ENCODE peak calls at places on chromosomes 11 and 22, in four cellular contexts. U, K, M and S are unnamed samples.

GRCh38 chr22:25970348-25970995 is 198.8 kb upstream of the SEZ6L start:
- DNase-seq in U (no peak), M (no peak), K (no peak), S (peak)

GRCh38 chr22:38861927-38862326 is 10.1 kb downstream of the CBX6 start:
- DNase-seq in U (no peak), K (no peak), M (no peak), S (peak)

GRCh38 chr11:20005747-20006146 is 154.5 kb downstream of the DBX1 start:
- DNase-seq in U (no peak), M (no peak), K (no peak), S (no peak)

GRCh38 chr11:12592283-12592682 is 81.9 kb upstream of the TEAD1 start:
- DNase-seq in M (no peak), U (no peak), K (no peak), S (no peak)

GRCh38 chr22:39448205-39449054 is 8.4 kb upstream of the MGAT3 start:
- DNase-seq in K (no peak), M (no peak), U (no peak), S (no peak)

GRCh38 chr22:44938886-44939285 is 70.9 kb downstream of the PHF21B start:
- DNase-seq in M (no peak), U (no peak), K (no peak), S (no peak)

GRCh38 chr11:103326070-103326794 is 217.0 kb downstream of the DYNC2H1 start:
- DNase-seq in K (peak), U (peak), M (peak), S (peak)

GRCh38 chr11:65821107-65821506 is 12.7 kb upstream of the SNX32 start:
- DNase-seq in K (no peak), M (no peak), U (no peak), S (no peak)

GRCh38 chr11:96149743-96150555 is 193.0 kb downstream of the MAML2 start:
- DNase-seq in M (peak), K (no peak), U (peak), S (no peak)

GRCh38 chr11:63985812-63986155 is 454 bp upstream of the OTUB1 start:
- DNase-seq in U (no peak), K (no peak), M (no peak), S (no peak)

GRCh38 chr11:115112779-115113178 is 391.4 kb downstream of the CADM1 start:
- DNase-seq in M (no peak), K (no peak), U (no peak), S (no peak)

GRCh38 chr11:33652001-33652400 is 48.6 kb downstream of the C11orf91 start:
- DNase-seq in M (no peak), K (no peak), U (peak), S (no peak)

GRCh38 chr11:131816046-131816445 is 445.6 kb downstream of the NTM start:
- DNase-seq in M (no peak), K (no peak), U (no peak), S (no peak)

GRCh38 chr11:72738199-72739141 is 13.7 kb downstream of the ARAP1 start:
- DNase-seq in M (peak), K (no peak), U (peak), S (no peak)

GRCh38 chr22:32206774-32207758 is 2.2 kb upstream of the RFPL2 start:
- DNase-seq in M (peak), K (peak), U (no peak), S (peak)

GRCh38 chr11:129864811-129865210 is 30.6 kb downstream of the NFRKB start:
- DNase-seq in K (no peak), M (no peak), U (no peak), S (no peak)

GRCh38 chr22:35727436-35727835 is 9.8 kb downstream of the APOL5 start:
- DNase-seq in U (peak), K (no peak), M (no peak), S (no peak)

DNA sequence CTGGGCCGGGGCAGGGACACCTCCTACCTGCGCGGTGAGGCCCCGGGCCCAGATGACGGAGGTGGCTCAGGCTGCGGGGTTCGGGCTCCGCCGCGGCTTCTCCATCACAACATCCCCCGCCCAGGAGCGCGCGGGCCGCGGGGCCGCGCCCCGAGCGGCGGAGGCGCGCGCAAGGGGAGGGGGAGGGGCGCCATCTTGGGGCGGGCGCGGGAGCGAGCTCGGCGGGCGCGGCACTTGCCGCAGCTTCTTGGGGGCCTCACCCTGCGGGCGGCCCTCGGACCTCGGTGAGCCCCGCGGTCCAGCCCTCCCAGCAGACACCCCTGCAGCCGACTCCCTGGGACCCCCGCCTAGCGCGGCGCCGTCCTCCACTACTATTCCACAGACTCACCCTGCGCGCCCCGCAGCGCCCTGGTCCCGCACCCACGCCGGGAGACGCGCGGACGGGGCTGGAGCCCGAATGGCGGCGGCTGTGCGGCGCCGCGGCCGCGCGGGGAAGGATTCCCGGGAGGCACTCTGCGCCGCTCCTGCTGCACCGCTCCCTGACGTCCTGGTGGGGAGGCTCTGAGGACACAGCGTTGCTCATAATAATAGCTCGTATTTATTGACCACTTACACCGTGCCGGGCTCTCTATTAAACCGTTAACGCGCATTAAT is at the start of gene APBB1:
- DNase-seq in M (peak), U (peak), K (peak), S (peak)
- H3K14ac ChIP-seq in M (no peak), U (peak), K (no peak), S (no peak)

DNA sequence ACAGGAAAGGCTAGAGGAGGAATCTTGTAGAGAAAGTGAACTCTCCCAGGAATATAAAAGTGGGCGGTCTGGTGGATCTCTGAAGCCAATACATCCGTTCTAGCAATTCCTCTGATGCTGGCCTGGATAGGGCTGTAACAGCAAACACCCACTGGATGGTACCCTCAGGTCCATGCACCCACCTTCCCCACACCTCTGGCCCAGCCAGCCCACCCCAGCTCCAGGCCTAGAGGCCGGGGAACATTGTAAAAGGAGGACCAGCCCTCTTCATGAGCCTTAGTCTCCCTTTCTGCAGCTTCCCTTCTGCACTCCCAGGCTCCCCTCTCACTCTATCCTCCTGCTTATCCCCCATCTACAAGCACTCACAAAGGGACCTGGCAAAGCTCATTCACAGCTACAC is 443.9 kb downstream of the BUD13 start:
- DNase-seq in K (no peak), M (no peak), U (no peak), S (peak)
- H3K14ac ChIP-seq in K (no peak), M (no peak), U (no peak), S (no peak)

GRCh38 chr11:15379483-15379882 is 264.8 kb downstream of the INSC start:
- DNase-seq in K (no peak), M (no peak), U (no peak), S (peak)

GRCh38 chr11:15374418-15374817 is 259.7 kb downstream of the INSC start:
- DNase-seq in M (no peak), K (no peak), U (no peak), S (no peak)

DNA sequence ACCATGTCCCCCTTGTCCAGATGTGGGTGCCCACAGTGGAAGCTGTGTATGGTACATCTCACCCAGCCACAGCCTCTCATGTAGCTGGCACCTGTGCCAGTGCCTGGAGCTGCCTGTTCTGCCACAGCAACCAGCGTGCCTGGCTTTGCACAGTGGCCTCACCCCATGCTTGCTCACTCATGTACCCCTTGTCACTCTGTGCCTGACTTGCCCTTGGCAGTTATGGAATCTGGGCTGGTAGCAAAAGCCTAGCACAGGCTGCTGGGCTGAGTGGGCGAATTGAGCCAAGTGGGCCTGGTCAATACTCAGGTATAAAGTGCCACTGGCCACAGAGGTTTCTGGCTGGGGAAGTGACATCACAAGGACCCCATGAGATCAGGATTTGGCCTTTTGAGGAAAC is 264.2 kb downstream of the INSC start:
- DNase-seq in U (no peak), M (no peak), K (no peak), S (no peak)
- H3K14ac ChIP-seq in U (no peak), M (no peak), K (no peak), S (no peak)

DNA sequence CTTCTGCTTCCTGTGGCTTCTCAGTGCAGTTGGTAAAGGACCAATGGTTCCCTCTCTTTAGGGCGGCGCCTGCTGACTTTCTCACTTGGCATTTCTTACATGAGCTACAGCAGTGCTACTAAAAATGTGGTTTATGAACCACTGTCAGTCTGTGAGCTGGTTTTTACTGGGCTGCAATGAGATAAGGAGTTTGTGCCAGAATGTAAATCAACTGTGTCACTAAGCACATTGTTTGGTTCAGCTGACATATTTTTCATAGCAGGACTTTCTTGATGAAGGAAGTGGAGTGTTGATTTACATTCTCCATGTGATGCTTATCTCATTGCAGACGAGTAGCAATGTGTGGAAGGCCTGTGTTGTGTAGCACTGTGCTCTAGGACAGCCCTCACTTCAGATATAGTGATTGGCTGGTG is 463.3 kb downstream of the SOX6 start:
- DNase-seq in M (peak), U (peak), K (no peak), S (no peak)
- H3K14ac ChIP-seq in M (no peak), U (peak), K (no peak), S (no peak)

DNA sequence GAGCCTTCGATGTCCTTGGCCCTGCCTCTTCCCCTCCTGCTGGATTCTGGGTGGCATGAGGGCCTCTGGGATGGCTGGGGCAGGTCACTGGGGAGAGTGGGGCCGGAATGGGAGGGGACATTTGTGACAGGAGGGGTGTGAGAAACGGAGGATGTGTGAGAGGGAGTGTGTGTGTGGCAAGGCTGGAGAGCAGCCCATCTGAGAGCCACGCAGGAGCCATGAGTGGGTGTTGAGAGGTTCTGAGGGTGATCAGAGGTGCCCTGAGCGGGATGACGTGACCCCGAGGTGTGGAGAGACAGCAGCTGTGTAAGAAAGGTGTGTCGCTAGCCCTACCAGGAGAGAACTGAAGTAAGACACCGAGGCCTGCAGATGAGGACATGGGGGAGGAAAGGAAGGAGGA is 173.8 kb downstream of the CEP164 start:
- DNase-seq in M (no peak), U (no peak), K (no peak), S (no peak)
- H3K14ac ChIP-seq in M (no peak), U (no peak), K (no peak), S (peak)

GRCh38 chr11:61832207-61832606 is 4.1 kb downstream of the FADS2 start:
- DNase-seq in M (no peak), K (no peak), U (no peak), S (no peak)
- H3K14ac ChIP-seq in M (no peak), K (no peak), U (no peak), S (no peak)

GRCh38 chr11:118310271-118310670 is 5.7 kb downstream of the CD3E start:
- DNase-seq in M (no peak), U (no peak), K (no peak), S (no peak)

GRCh38 chr11:118305726-118306125 is 1.2 kb downstream of the CD3E start:
- DNase-seq in M (no peak), U (no peak), K (no peak), S (no peak)

GRCh38 chr11:118304227-118304808 is at the start of gene CD3E:
- DNase-seq in M (no peak), K (no peak), U (no peak), S (no peak)

GRCh38 chr11:118304809-118305248 is 299 bp downstream of the CD3E start:
- DNase-seq in U (no peak), M (no peak), K (no peak), S (no peak)

GRCh38 chr11:118306556-118306955 is 2.0 kb downstream of the CD3E start:
- DNase-seq in U (no peak), M (peak), K (no peak), S (no peak)
- H3K14ac ChIP-seq in U (no peak), M (no peak), K (no peak), S (no peak)

DNA sequence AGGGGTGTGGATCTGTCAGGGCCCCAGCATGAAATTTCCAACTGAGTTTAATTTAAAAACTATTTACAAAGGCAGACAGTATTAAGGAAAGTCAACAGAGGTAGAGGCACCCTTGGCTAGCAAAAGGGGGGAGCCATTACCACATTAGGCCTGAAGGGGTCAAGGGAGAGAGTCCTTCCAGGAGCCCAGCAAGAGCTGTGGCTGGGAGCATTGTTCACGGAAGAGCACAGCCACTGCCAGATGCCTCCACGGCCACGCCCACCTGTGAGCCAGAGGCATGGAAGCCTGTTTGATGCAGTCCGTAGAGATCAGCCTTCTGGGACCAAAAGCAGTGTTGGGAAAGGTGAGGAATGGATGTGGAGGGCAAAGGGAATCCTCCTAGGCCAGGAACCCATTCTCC is 102.6 kb downstream of the GALNT18 start:
- DNase-seq in U (no peak), M (no peak), K (no peak), S (peak)
- H3K14ac ChIP-seq in U (no peak), M (no peak), K (no peak), S (no peak)

GRCh38 chr11:128066429-128066828 is 520.9 kb downstream of the ETS1 start:
- DNase-seq in U (no peak), M (no peak), K (no peak), S (no peak)

DNA sequence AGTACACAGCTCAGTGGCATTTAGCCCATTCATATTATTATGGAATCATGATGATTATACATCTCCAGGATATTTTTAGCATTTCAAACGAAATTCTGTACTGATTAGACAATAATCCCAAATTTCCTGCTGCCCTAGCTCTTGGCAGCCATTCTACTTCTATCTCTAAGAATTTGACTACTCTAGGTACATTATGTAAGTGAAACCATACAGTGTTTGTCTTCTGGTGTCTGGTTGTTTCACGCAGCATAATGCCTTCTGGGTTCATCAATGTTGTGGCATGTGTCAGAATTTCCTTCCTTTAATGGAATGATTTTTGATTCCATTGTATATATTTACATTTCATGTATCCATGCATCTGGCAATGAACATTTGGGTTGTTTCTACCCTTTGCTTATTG is 517.7 kb downstream of the ETS1 start:
- DNase-seq in K (no peak), U (no peak), M (no peak), S (no peak)
- H3K14ac ChIP-seq in K (no peak), U (no peak), M (no peak), S (no peak)

GRCh38 chr11:119845756-119846155 is 116.8 kb upstream of the NECTIN1 start:
- DNase-seq in M (no peak), K (no peak), U (no peak), S (no peak)
- H3K14ac ChIP-seq in M (no peak), K (no peak), U (no peak), S (no peak)